ENCODE peak calls at places on chromosomes 4 and X, in eight cellular contexts. One of them, this sample, is unnamed.

GRCh38 chrX:29470029-29470428 is 745.3 kb upstream of the MAGEB2 start:
- DNase-seq in lower lobe of right lung: no peak
- DNase-seq in tibial nerve: no peak
- DNase-seq in PC-3: no peak
- DNase-seq in fibroblast of mammary gland: peak
- DNase-seq in astrocyte of the spinal cord: peak
- DNase-seq in body of pancreas: no peak
- DNase-seq in right atrium auricular region: no peak
- DNase-seq in this sample: peak

GRCh38 chrX:40878821-40879571 is 143.7 kb upstream of the MED14 start:
- DNase-seq in lower lobe of right lung: no peak
- DNase-seq in tibial nerve: no peak
- DNase-seq in PC-3: no peak
- DNase-seq in fibroblast of mammary gland: no peak
- DNase-seq in astrocyte of the spinal cord: no peak
- DNase-seq in body of pancreas: no peak
- DNase-seq in right atrium auricular region: no peak
- DNase-seq in this sample: no peak

GRCh38 chr4:95428216-95429085 is 120.3 kb downstream of the UNC5C start:
- DNase-seq in lower lobe of right lung: no peak
- DNase-seq in tibial nerve: no peak
- DNase-seq in PC-3: no peak
- DNase-seq in fibroblast of mammary gland: no peak
- DNase-seq in astrocyte of the spinal cord: no peak
- DNase-seq in body of pancreas: no peak
- DNase-seq in right atrium auricular region: no peak
- DNase-seq in this sample: no peak

GRCh38 chr4:124525524-124525923 is 187.0 kb downstream of the ANKRD50 start:
- DNase-seq in lower lobe of right lung: no peak
- DNase-seq in tibial nerve: no peak
- DNase-seq in PC-3: no peak
- DNase-seq in fibroblast of mammary gland: no peak
- DNase-seq in astrocyte of the spinal cord: no peak
- DNase-seq in body of pancreas: no peak
- DNase-seq in right atrium auricular region: no peak
- DNase-seq in this sample: no peak

GRCh38 chrX:17559728-17560379 is 177.4 kb upstream of the SCML1 start:
- DNase-seq in lower lobe of right lung: no peak
- DNase-seq in tibial nerve: no peak
- DNase-seq in PC-3: peak
- DNase-seq in fibroblast of mammary gland: peak
- DNase-seq in astrocyte of the spinal cord: peak
- DNase-seq in body of pancreas: peak
- DNase-seq in right atrium auricular region: no peak
- DNase-seq in this sample: peak

GRCh38 chrX:38699603-38700110 is 101.6 kb upstream of the MID1IP1 start:
- DNase-seq in lower lobe of right lung: no peak
- DNase-seq in tibial nerve: no peak
- DNase-seq in PC-3: no peak
- DNase-seq in fibroblast of mammary gland: no peak
- DNase-seq in astrocyte of the spinal cord: no peak
- DNase-seq in body of pancreas: no peak
- DNase-seq in right atrium auricular region: no peak
- DNase-seq in this sample: peak

GRCh38 chrX:154019061-154019621 is 561 bp downstream of the IRAK1 start:
- DNase-seq in lower lobe of right lung: no peak
- DNase-seq in tibial nerve: no peak
- DNase-seq in PC-3: no peak
- DNase-seq in fibroblast of mammary gland: no peak
- DNase-seq in astrocyte of the spinal cord: no peak
- DNase-seq in body of pancreas: no peak
- DNase-seq in right atrium auricular region: no peak
- DNase-seq in this sample: no peak

GRCh38 chrX:73069365-73070035 is 9.8 kb downstream of the PABPC1L2A start:
- DNase-seq in lower lobe of right lung: no peak
- DNase-seq in tibial nerve: no peak
- DNase-seq in PC-3: no peak
- DNase-seq in fibroblast of mammary gland: no peak
- DNase-seq in astrocyte of the spinal cord: no peak
- DNase-seq in body of pancreas: no peak
- DNase-seq in right atrium auricular region: no peak
- DNase-seq in this sample: no peak

GRCh38 chrX:117429511-117429910 is 687.1 kb downstream of the KLHL13 start:
- DNase-seq in lower lobe of right lung: no peak
- DNase-seq in tibial nerve: no peak
- DNase-seq in PC-3: no peak
- DNase-seq in fibroblast of mammary gland: no peak
- DNase-seq in astrocyte of the spinal cord: no peak
- DNase-seq in body of pancreas: no peak
- DNase-seq in right atrium auricular region: no peak
- DNase-seq in this sample: no peak

GRCh38 chr4:80365928-80366327 is 30.4 kb downstream of the CFAP299 start:
- DNase-seq in lower lobe of right lung: peak
- DNase-seq in tibial nerve: peak
- DNase-seq in PC-3: peak
- DNase-seq in fibroblast of mammary gland: peak
- DNase-seq in astrocyte of the spinal cord: peak
- DNase-seq in body of pancreas: peak
- DNase-seq in right atrium auricular region: no peak
- DNase-seq in this sample: peak

GRCh38 chr4:38837849-38838248 is 18.8 kb downstream of the TLR6 start:
- DNase-seq in lower lobe of right lung: no peak
- DNase-seq in tibial nerve: no peak
- DNase-seq in PC-3: peak
- DNase-seq in fibroblast of mammary gland: peak
- DNase-seq in astrocyte of the spinal cord: peak
- DNase-seq in body of pancreas: no peak
- DNase-seq in right atrium auricular region: no peak
- DNase-seq in this sample: no peak

GRCh38 chrX:119871245-119871598 is 311 bp downstream of the RNF113A start:
- DNase-seq in lower lobe of right lung: peak
- DNase-seq in tibial nerve: no peak
- DNase-seq in PC-3: no peak
- DNase-seq in fibroblast of mammary gland: no peak
- DNase-seq in astrocyte of the spinal cord: peak
- DNase-seq in body of pancreas: no peak
- DNase-seq in right atrium auricular region: no peak
- DNase-seq in this sample: no peak

GRCh38 chr4:53651142-53651720 is 59.9 kb upstream of the LNX1 start:
- DNase-seq in lower lobe of right lung: peak
- DNase-seq in tibial nerve: peak
- DNase-seq in PC-3: no peak
- DNase-seq in fibroblast of mammary gland: no peak
- DNase-seq in astrocyte of the spinal cord: no peak
- DNase-seq in body of pancreas: peak
- DNase-seq in right atrium auricular region: no peak
- DNase-seq in this sample: no peak

GRCh38 chr4:87498446-87498900 is 30.7 kb downstream of the SPARCL1 start:
- DNase-seq in lower lobe of right lung: no peak
- DNase-seq in tibial nerve: no peak
- DNase-seq in PC-3: no peak
- DNase-seq in fibroblast of mammary gland: peak
- DNase-seq in astrocyte of the spinal cord: peak
- DNase-seq in body of pancreas: no peak
- DNase-seq in right atrium auricular region: no peak
- DNase-seq in this sample: peak

DNA sequence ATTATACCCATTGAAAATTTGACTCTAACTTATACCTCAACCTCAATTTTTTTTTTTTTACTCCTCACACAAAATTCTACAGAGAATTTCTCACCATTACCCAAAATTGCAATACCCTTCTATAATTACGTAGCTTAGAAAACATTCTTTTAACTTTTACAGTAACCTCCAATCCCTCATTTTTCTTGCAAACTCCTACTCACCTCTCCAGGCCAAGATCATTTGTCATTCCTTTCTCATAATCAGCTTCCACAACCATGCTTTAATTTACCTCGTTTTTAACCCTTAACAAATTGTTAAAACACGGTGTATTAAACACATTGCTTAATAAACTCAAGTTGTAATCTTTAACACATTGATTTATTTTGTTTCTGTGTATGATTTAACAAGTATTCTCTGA is 289.7 kb upstream of the TRAM1L1 start:
- DNase-seq in lower lobe of right lung: no peak
- DNase-seq in tibial nerve: no peak
- DNase-seq in PC-3: no peak
- DNase-seq in fibroblast of mammary gland: no peak
- DNase-seq in astrocyte of the spinal cord: no peak
- DNase-seq in body of pancreas: no peak
- DNase-seq in right atrium auricular region: no peak
- DNase-seq in this sample: no peak
- TF ChIP-seq CTCF in lower lobe of right lung: no peak
- TF ChIP-seq CTCF in tibial nerve: no peak
- TF ChIP-seq CTCF in PC-3: no peak
- TF ChIP-seq CTCF in fibroblast of mammary gland: no peak
- TF ChIP-seq CTCF in astrocyte of the spinal cord: no peak
- TF ChIP-seq CTCF in body of pancreas: no peak
- TF ChIP-seq CTCF in right atrium auricular region: no peak
- TF ChIP-seq CTCF in this sample: no peak

GRCh38 chr4:148434075-148434773 is 8.0 kb downstream of the NR3C2 start:
- DNase-seq in lower lobe of right lung: no peak
- DNase-seq in tibial nerve: no peak
- DNase-seq in PC-3: no peak
- DNase-seq in fibroblast of mammary gland: no peak
- DNase-seq in astrocyte of the spinal cord: no peak
- DNase-seq in body of pancreas: no peak
- DNase-seq in right atrium auricular region: no peak
- DNase-seq in this sample: no peak
- H3K4me3 ChIP-seq in lower lobe of right lung: no peak
- H3K4me3 ChIP-seq in tibial nerve: no peak
- H3K4me3 ChIP-seq in PC-3: no peak
- H3K4me3 ChIP-seq in fibroblast of mammary gland: no peak
- H3K4me3 ChIP-seq in astrocyte of the spinal cord: no peak
- H3K4me3 ChIP-seq in body of pancreas: no peak
- H3K4me3 ChIP-seq in right atrium auricular region: no peak
- H3K4me3 ChIP-seq in this sample: no peak

DNA sequence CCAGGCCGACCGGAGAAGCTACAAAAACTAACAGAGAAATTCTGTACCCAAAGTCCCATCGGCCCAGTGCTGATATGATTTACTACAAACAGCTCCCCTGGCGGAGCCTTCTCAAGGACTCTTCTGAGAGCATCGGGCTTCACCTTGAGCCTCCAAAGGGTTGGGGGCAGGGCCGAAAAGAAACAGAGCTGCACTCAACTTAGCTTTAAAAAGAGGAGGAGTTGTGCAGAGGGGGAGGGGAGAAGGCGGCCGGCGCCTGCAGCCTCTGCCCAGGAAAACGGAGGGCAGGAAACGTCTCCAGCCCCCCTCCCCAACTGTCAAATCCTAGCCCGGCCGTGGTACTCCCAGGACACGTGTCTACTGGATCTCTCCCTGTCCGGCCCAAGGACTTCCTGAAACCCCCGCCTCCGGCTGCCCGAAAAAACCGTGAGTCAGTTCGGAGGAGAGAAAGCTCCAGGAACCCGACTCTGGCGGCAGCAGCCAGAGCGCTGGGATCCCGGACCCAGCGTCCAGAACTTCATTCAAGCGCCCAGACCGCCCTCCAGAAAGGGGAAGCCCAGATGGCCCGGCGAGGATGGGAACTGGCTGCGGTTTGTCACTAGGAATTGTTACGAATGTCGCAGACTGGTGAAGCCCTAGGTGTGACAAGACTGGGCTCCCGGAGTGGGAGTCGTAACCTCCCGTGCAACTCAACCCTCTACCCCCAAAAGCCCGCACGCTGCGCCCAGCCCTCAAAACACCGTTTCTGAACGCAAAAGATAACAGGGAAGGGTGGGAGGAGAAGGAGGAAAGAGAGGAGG is 1.0 kb downstream of the ADAMTS3 start:
- DNase-seq in lower lobe of right lung: peak
- DNase-seq in tibial nerve: peak
- DNase-seq in PC-3: peak
- DNase-seq in fibroblast of mammary gland: peak
- DNase-seq in astrocyte of the spinal cord: peak
- DNase-seq in body of pancreas: peak
- DNase-seq in right atrium auricular region: peak
- DNase-seq in this sample: peak
- TF ChIP-seq CTCF in lower lobe of right lung: peak
- TF ChIP-seq CTCF in tibial nerve: no peak
- TF ChIP-seq CTCF in PC-3: peak
- TF ChIP-seq CTCF in fibroblast of mammary gland: peak
- TF ChIP-seq CTCF in astrocyte of the spinal cord: peak
- TF ChIP-seq CTCF in body of pancreas: no peak
- TF ChIP-seq CTCF in right atrium auricular region: peak
- TF ChIP-seq CTCF in this sample: peak

GRCh38 chr4:4289575-4289929 is 402 bp downstream of the LYAR start:
- DNase-seq in lower lobe of right lung: peak
- DNase-seq in tibial nerve: no peak
- DNase-seq in PC-3: peak
- DNase-seq in fibroblast of mammary gland: peak
- DNase-seq in astrocyte of the spinal cord: no peak
- DNase-seq in body of pancreas: no peak
- DNase-seq in right atrium auricular region: no peak
- DNase-seq in this sample: peak
- H3K4me3 ChIP-seq in lower lobe of right lung: peak
- H3K4me3 ChIP-seq in tibial nerve: peak
- H3K4me3 ChIP-seq in PC-3: peak
- H3K4me3 ChIP-seq in fibroblast of mammary gland: peak
- H3K4me3 ChIP-seq in astrocyte of the spinal cord: peak
- H3K4me3 ChIP-seq in body of pancreas: peak
- H3K4me3 ChIP-seq in right atrium auricular region: peak
- H3K4me3 ChIP-seq in this sample: peak

DNA sequence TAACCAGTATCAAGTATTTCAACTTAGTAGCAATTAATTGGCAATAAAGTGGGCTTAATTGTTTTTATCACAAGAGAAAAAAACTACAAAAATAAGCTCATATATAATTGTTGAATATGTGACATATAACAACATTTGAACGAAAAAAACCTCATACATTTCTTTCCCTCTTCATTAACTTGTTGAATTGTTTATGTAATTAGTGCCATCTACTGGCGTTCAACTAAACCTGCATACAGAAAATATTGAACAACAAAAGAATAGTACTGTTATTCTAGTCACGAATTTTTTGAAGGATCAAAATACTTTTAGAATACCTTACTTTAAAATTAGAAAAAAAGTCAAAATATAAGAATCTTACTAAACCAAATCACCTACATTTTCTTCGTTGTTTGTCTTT is 586.5 kb upstream of the FTHL17 start:
- DNase-seq in lower lobe of right lung: no peak
- DNase-seq in tibial nerve: no peak
- DNase-seq in PC-3: peak
- DNase-seq in fibroblast of mammary gland: peak
- DNase-seq in astrocyte of the spinal cord: peak
- DNase-seq in body of pancreas: no peak
- DNase-seq in right atrium auricular region: no peak
- DNase-seq in this sample: peak
- TF ChIP-seq CTCF in lower lobe of right lung: peak
- TF ChIP-seq CTCF in tibial nerve: peak
- TF ChIP-seq CTCF in PC-3: peak
- TF ChIP-seq CTCF in fibroblast of mammary gland: peak
- TF ChIP-seq CTCF in astrocyte of the spinal cord: peak
- TF ChIP-seq CTCF in body of pancreas: peak
- TF ChIP-seq CTCF in right atrium auricular region: peak
- TF ChIP-seq CTCF in this sample: peak

GRCh38 chr4:2178986-2179385 is 62.9 kb downstream of the HAUS3 start:
- DNase-seq in lower lobe of right lung: no peak
- DNase-seq in tibial nerve: no peak
- DNase-seq in PC-3: no peak
- DNase-seq in fibroblast of mammary gland: no peak
- DNase-seq in astrocyte of the spinal cord: no peak
- DNase-seq in body of pancreas: no peak
- DNase-seq in right atrium auricular region: no peak
- DNase-seq in this sample: no peak
- H3K4me3 ChIP-seq in lower lobe of right lung: no peak
- H3K4me3 ChIP-seq in tibial nerve: no peak
- H3K4me3 ChIP-seq in PC-3: no peak
- H3K4me3 ChIP-seq in fibroblast of mammary gland: no peak
- H3K4me3 ChIP-seq in astrocyte of the spinal cord: no peak
- H3K4me3 ChIP-seq in body of pancreas: no peak
- H3K4me3 ChIP-seq in right atrium auricular region: no peak
- H3K4me3 ChIP-seq in this sample: no peak

GRCh38 chrX:31099536-31100090 is 27.8 kb upstream of the FTHL17 start:
- DNase-seq in lower lobe of right lung: no peak
- DNase-seq in tibial nerve: no peak
- DNase-seq in PC-3: no peak
- DNase-seq in fibroblast of mammary gland: no peak
- DNase-seq in astrocyte of the spinal cord: no peak
- DNase-seq in body of pancreas: no peak
- DNase-seq in right atrium auricular region: no peak
- DNase-seq in this sample: no peak
- TF ChIP-seq CTCF in lower lobe of right lung: no peak
- TF ChIP-seq CTCF in tibial nerve: no peak
- TF ChIP-seq CTCF in PC-3: no peak
- TF ChIP-seq CTCF in fibroblast of mammary gland: no peak
- TF ChIP-seq CTCF in astrocyte of the spinal cord: no peak
- TF ChIP-seq CTCF in body of pancreas: no peak
- TF ChIP-seq CTCF in right atrium auricular region: no peak
- TF ChIP-seq CTCF in this sample: no peak

This sample was measured in foreskin fibroblast.